ENCODE peak calls at places on chromosome 16, in seven cellular contexts. V, F, B, I, P, N and Q are unnamed samples.

GRCh38 chr16:85615014-85615851 is 2.1 kb downstream of the GSE1 start:
- DNase-seq in V (peak), F (peak), B (no peak), I (peak), P (no peak), N (no peak), Q (peak)

GRCh38 chr16:76956801-76957200 is 234.2 kb upstream of the MON1B start:
- DNase-seq in V (no peak), F (no peak), B (no peak), I (no peak), P (no peak), N (no peak), Q (no peak)

GRCh38 chr16:27511657-27512056 is 38.1 kb downstream of the GTF3C1 start:
- DNase-seq in V (no peak), F (no peak), B (no peak), I (no peak), P (no peak), N (no peak), Q (no peak)

GRCh38 chr16:2324296-2324859 is 16.1 kb downstream of the ABCA3 start:
- DNase-seq in V (no peak), F (no peak), B (no peak), I (no peak), P (no peak), N (no peak), Q (no peak)

GRCh38 chr16:55492756-55493380 is 13.9 kb downstream of the MMP2 start:
- DNase-seq in V (no peak), F (no peak), B (no peak), I (no peak), P (peak), N (peak), Q (peak)

GRCh38 chr16:27950488-27950887 is 113.0 kb downstream of the GSG1L start:
- DNase-seq in V (no peak), F (no peak), B (no peak), I (no peak), P (no peak), N (peak), Q (peak)

GRCh38 chr16:6231351-6231750 is 1101.3 kb upstream of the RBFOX1 start:
- DNase-seq in V (no peak), F (no peak), B (no peak), I (no peak), P (no peak), N (no peak), Q (no peak)

GRCh38 chr16:70711211-70711978 is 25.5 kb upstream of the MTSS2 start:
- DNase-seq in V (no peak), F (no peak), B (no peak), I (peak), P (no peak), N (no peak), Q (no peak)

GRCh38 chr16:84927621-84928591 is 83.4 kb downstream of the ZDHHC7 start:
- DNase-seq in V (no peak), F (no peak), B (no peak), I (no peak), P (peak), N (peak), Q (no peak)

GRCh38 chr16:22098538-22099255 is 6.4 kb downstream of the VWA3A start:
- DNase-seq in V (peak), F (no peak), B (peak), I (peak), P (no peak), N (no peak), Q (no peak)

GRCh38 chr16:75272097-75272548 is 20.7 kb upstream of the BCAR1 start:
- DNase-seq in V (no peak), F (no peak), B (no peak), I (peak), P (no peak), N (no peak), Q (no peak)

GRCh38 chr16:17229131-17229530 is 241.6 kb downstream of the XYLT1 start:
- DNase-seq in V (no peak), F (no peak), B (no peak), I (no peak), P (no peak), N (no peak), Q (no peak)

GRCh38 chr16:11211977-11212818 is 43.8 kb downstream of the SOCS1 start:
- DNase-seq in V (no peak), F (no peak), B (peak), I (no peak), P (no peak), N (no peak), Q (no peak)

GRCh38 chr16:65343556-65343955 is 221.7 kb upstream of the CDH11 start:
- DNase-seq in V (no peak), F (no peak), B (no peak), I (no peak), P (no peak), N (no peak), Q (no peak)

GRCh38 chr16:56257260-56257659 is 66.0 kb downstream of the GNAO1 start:
- DNase-seq in V (no peak), F (peak), B (peak), I (no peak), P (peak), N (peak), Q (no peak)

GRCh38 chr16:84672276-84673202 is 24.2 kb downstream of the KLHL36 start:
- DNase-seq in V (peak), F (peak), B (peak), I (peak), P (peak), N (peak), Q (peak)

GRCh38 chr16:87642491-87642890 is 40.2 kb downstream of the JPH3 start:
- DNase-seq in V (no peak), F (no peak), B (no peak), I (no peak), P (no peak), N (no peak), Q (no peak)

DNA sequence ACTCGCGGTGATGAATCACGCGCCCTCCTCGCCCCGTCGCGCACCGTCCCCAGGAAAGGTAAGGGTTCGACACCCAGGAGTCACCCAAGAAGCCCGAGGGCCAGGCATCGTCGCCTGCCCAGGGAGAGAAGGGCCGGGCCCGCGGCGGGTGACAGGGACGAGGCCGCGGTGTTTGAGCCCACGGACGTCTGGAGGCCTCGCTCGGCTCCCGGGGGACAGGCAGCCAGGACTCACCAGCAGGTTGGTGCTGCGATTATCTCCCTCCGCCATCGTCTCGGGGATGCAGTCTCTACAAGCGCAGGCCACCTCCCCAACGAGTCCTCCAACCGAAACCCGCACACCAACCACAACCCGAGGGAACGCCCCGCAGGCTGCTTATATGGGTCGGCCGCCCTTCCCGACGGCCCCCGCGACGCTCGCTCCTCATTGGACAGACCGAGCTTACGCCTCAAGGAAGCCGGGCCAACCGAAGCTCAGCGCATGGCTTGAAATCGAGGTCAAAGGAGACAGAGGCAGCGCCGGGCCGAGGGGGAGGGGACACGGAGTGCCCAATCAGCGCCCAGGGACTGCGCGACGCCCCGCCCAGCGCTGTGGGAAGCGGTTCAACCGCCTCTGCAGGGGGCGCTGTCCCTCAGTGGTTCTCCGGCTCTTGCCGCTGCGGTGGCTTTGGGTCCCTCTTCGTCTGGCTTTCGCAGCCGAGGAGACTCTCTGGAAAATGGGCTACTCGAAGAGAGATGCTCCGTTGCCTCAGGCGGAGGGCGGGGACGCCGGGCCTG is at the start of gene ARL6IP1:
- DNase-seq in V (peak), F (peak), B (peak), I (peak), P (peak), N (peak), Q (peak)
- TF ChIP-seq EP300 in V (no peak), F (no peak), B (peak), I (peak), P (no peak), N (no peak), Q (no peak)

GRCh38 chr16:67028167-67028554 is 788 bp upstream of the CBFB start:
- DNase-seq in V (no peak), F (no peak), B (no peak), I (no peak), P (no peak), N (peak), Q (no peak)

GRCh38 chr16:67030221-67030962 is 1.4 kb downstream of the CBFB start:
- DNase-seq in V (no peak), F (no peak), B (no peak), I (no peak), P (no peak), N (peak), Q (peak)

GRCh38 chr16:67027046-67027445 is 1.9 kb upstream of the CBFB start:
- DNase-seq in V (no peak), F (no peak), B (no peak), I (no peak), P (no peak), N (peak), Q (peak)

GRCh38 chr16:67028555-67029248 is at the start of gene CBFB:
- DNase-seq in V (peak), F (peak), B (peak), I (peak), P (peak), N (peak), Q (peak)

DNA sequence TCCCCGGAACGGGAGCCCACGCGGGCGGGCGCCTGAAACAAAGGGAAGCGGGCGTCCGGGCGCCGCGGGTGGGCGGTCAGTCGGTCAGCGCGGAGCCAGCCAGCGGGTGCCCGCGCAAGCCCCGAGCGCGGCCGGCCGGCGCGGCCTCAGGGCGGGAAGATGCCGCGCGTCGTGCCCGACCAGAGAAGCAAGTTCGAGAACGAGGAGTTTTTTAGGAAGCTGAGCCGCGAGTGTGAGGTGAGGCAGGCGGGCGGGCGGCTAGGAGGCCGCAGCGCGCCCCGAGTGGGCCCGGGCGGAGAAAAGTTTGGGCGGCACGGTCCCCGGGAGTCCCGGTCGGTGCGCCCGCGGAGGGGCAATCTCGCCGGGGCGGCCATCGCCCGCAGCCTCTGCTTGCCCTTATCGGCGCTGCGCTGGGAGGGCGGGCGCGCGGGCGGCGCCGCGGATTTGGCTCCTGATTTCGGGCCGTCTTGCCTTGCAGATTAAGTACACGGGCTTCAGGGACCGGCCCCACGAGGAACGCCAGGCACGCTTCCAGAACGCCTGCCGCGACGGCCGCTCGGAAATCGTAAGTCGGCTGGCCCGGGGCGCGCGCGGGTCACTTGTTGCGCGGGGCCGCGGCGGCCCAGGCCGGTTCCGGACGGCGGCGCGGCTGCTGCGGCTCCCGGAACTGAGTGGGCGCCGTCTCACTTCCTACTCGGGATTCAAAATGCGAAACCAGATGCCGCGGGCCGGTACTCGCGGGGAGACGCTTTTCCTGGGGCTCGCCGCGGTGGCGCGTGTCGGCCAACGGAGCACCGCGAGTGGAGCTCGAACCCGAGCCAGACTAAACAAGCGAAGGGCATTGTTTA is 524 bp downstream of the CBFB start:
- DNase-seq in V (peak), F (peak), B (peak), I (no peak), P (peak), N (peak), Q (peak)
- TF ChIP-seq EP300 in V (no peak), F (no peak), B (peak), I (no peak), P (no peak), N (no peak), Q (no peak)

DNA sequence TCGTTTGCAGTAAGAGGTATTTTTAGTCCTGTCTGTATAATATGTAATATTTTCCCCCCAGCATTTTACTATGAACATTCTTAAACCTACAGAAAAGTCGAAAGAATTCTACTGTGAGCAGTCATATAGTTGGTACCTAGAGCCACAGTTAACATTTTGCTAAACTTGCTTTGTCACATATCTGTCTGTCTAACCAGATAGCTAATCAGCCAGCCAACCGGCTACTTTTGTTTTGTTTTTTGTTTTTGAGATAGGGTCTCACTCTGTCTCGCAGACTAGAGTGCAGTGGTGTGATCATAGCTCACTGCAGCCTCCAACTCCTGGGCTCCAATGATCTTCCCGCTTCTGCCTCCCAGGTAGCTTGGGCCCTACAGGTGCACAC is 73.3 kb downstream of the ABCC1 start:
- DNase-seq in V (no peak), F (no peak), B (no peak), I (no peak), P (no peak), N (no peak), Q (no peak)
- TF ChIP-seq EP300 in V (no peak), F (no peak), B (no peak), I (no peak), P (no peak), N (no peak), Q (no peak)

GRCh38 chr16:26053889-26054288 is 362.1 kb downstream of the HS3ST4 start:
- DNase-seq in V (no peak), F (no peak), B (no peak), I (no peak), P (no peak), N (no peak), Q (no peak)

DNA sequence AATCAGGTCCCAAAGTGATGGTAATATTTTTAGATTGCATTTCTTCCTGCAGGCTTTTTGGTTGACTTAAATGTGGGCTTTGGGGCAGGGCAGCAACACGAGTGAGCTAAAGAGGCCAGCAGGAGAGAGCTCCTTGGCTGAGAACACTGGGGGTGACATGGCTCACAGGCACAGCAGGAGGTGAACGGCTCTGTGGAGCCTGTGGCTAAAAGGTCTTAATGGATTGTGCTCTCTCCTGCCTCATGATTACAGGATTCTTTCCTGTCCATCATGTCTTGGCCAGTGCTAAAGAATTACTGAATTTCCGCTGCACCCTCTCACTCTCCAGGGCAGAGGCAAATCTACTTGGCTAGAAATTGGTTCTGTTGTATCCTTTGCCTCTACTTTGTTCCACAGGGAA is 366.6 kb downstream of the HS3ST4 start:
- DNase-seq in V (no peak), F (no peak), B (no peak), I (no peak), P (no peak), N (no peak), Q (no peak)
- TF ChIP-seq EP300 in V (no peak), F (no peak), B (no peak), I (no peak), P (no peak), N (no peak), Q (no peak)

GRCh38 chr16:88977028-88977844 is at the start of gene CBFA2T3:
- DNase-seq in V (no peak), F (peak), B (no peak), I (no peak), P (peak), N (peak), Q (peak)
- TF ChIP-seq EP300 in V (no peak), F (no peak), B (no peak), I (no peak), P (no peak), N (no peak), Q (no peak)

GRCh38 chr16:29962344-29962994 is 590 bp downstream of the TMEM219 start:
- DNase-seq in V (peak), F (peak), B (no peak), I (peak), P (no peak), N (no peak), Q (no peak)

GRCh38 chr16:29961127-29961478 is 776 bp upstream of the TMEM219 start:
- DNase-seq in V (no peak), F (no peak), B (no peak), I (no peak), P (no peak), N (no peak), Q (no peak)

GRCh38 chr16:29959293-29959692 is 2.6 kb upstream of the TMEM219 start:
- DNase-seq in V (no peak), F (no peak), B (no peak), I (no peak), P (no peak), N (no peak), Q (no peak)

GRCh38 chr16:29961479-29962343 is at the start of gene TMEM219:
- DNase-seq in V (peak), F (peak), B (peak), I (peak), P (peak), N (peak), Q (peak)

GRCh38 chr16:29958756-29959155 is 3.1 kb upstream of the TMEM219 start:
- DNase-seq in V (no peak), F (no peak), B (no peak), I (no peak), P (no peak), N (no peak), Q (no peak)
- TF ChIP-seq EP300 in V (no peak), F (no peak), B (no peak), I (no peak), P (no peak), N (no peak), Q (no peak)

GRCh38 chr16:79476580-79476979 is 124.0 kb downstream of the MAF start:
- DNase-seq in V (no peak), F (no peak), B (no peak), I (no peak), P (no peak), N (no peak), Q (no peak)
- TF ChIP-seq EP300 in V (no peak), F (no peak), B (no peak), I (no peak), P (no peak), N (no peak), Q (no peak)

GRCh38 chr16:77987772-77988171 is 34.6 kb upstream of the CLEC3A start:
- DNase-seq in V (no peak), F (no peak), B (no peak), I (no peak), P (no peak), N (no peak), Q (no peak)
- TF ChIP-seq EP300 in V (no peak), F (no peak), B (no peak), I (no peak), P (no peak), N (no peak), Q (no peak)